ENCODE peak calls at places on chromosomes 16 and 17, in seven cellular contexts. W is progenitor cell of endocrine pancreas, X is neural crest cell, Z is A549, Q is mucosa of descending colon, C is B cell, Y is fibroblast of lung. K is an unnamed sample.

GRCh38 chr17:73348018-73348823 is 36.4 kb upstream of the CDC42EP4 start:
- DNase-seq in C (no peak), Y (no peak), Q (no peak), W (no peak), Z (no peak), X (no peak), K (no peak)

GRCh38 chr17:48679385-48680096 is 42.8 kb downstream of the PRAC1 start:
- DNase-seq in X (no peak), Z (no peak), Y (no peak), C (no peak), W (no peak), Q (no peak), K (no peak)

GRCh38 chr17:49365667-49366066 is 3.6 kb upstream of the ZNF652 start:
- DNase-seq in X (no peak), Z (peak), W (no peak), Q (no peak), C (no peak), Y (no peak), K (no peak)

GRCh38 chr16:10765772-10766171 is 22.1 kb downstream of the NUBP1 start:
- DNase-seq in Z (no peak), X (no peak), Q (no peak), Y (no peak), C (peak), W (no peak), K (no peak)

GRCh38 chr17:73003487-73003886 is 89.0 kb downstream of the SLC39A11 start:
- DNase-seq in Q (no peak), X (no peak), Y (no peak), Z (peak), C (no peak), W (no peak), K (no peak)

GRCh38 chr17:45016823-45017222 is 34.6 kb downstream of the DCAKD start:
- DNase-seq in Z (peak), Q (no peak), X (no peak), Y (no peak), C (no peak), W (no peak), K (no peak)

GRCh38 chr17:65190467-65191095 is 53.4 kb downstream of the RGS9 start:
- DNase-seq in W (no peak), Q (no peak), Z (no peak), C (no peak), Y (peak), X (no peak), K (no peak)

GRCh38 chr17:46763416-46763815 is 55.1 kb downstream of the WNT3 start:
- DNase-seq in C (no peak), Z (no peak), W (no peak), X (no peak), Y (no peak), Q (no peak), K (no peak)

GRCh38 chr17:1577657-1578428 is 15.3 kb upstream of the PITPNA start:
- DNase-seq in X (no peak), Q (no peak), W (no peak), Z (no peak), C (peak), Y (no peak), K (no peak)

GRCh38 chr17:13792314-13792713 is 190.6 kb upstream of the HS3ST3A1 start:
- DNase-seq in Z (no peak), Q (no peak), W (no peak), X (no peak), Y (peak), C (no peak), K (no peak)

GRCh38 chr16:75058815-75059214 is 57.8 kb downstream of the LDHD start:
- DNase-seq in X (no peak), Y (peak), Q (no peak), W (no peak), C (no peak), Z (no peak), K (no peak)

GRCh38 chr16:46949216-46949892 is 24.1 kb downstream of the DNAJA2 start:
- DNase-seq in X (no peak), C (no peak), Z (no peak), Y (no peak), W (no peak), Q (no peak), K (no peak)

GRCh38 chr16:53176434-53176833 is 121.6 kb downstream of the CHD9 start:
- DNase-seq in Z (no peak), Y (no peak), X (no peak), Q (no peak), W (no peak), C (no peak), K (no peak)

DNA sequence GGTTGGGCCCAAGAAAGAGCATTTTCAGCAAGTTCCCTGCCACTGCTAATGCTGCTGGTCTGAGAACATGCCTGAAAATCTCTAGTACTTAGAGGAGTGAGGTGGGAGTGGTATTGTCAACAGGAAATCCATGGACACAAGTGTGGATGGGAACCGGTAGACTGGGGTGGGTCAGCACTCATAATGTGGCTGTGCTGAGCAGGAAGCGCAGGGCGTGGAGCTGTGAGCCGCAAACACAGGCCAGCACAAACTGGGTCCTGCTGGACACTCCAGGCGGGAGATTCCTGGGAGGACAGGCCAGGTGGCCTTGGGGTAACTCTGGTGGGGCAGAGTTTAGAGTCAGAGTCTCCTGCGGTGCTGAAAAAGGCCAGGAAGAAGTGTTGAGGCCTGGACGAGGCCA is 62.5 kb downstream of the BANP start:
- DNase-seq in Z (no peak), X (no peak), C (no peak), W (no peak), Y (no peak), Q (peak), K (no peak)
- TF ChIP-seq CTCF in Z (no peak), X (no peak), C (no peak), W (no peak), Y (no peak), Q (no peak), K (no peak)

GRCh38 chr16:2586241-2586640 is 48.4 kb downstream of the PDPK1 start:
- DNase-seq in X (no peak), Q (no peak), Y (no peak), Z (no peak), C (peak), W (no peak), K (no peak)
- TF ChIP-seq CTCF in X (peak), Q (no peak), Y (peak), Z (no peak), C (peak), W (no peak), K (peak)

DNA sequence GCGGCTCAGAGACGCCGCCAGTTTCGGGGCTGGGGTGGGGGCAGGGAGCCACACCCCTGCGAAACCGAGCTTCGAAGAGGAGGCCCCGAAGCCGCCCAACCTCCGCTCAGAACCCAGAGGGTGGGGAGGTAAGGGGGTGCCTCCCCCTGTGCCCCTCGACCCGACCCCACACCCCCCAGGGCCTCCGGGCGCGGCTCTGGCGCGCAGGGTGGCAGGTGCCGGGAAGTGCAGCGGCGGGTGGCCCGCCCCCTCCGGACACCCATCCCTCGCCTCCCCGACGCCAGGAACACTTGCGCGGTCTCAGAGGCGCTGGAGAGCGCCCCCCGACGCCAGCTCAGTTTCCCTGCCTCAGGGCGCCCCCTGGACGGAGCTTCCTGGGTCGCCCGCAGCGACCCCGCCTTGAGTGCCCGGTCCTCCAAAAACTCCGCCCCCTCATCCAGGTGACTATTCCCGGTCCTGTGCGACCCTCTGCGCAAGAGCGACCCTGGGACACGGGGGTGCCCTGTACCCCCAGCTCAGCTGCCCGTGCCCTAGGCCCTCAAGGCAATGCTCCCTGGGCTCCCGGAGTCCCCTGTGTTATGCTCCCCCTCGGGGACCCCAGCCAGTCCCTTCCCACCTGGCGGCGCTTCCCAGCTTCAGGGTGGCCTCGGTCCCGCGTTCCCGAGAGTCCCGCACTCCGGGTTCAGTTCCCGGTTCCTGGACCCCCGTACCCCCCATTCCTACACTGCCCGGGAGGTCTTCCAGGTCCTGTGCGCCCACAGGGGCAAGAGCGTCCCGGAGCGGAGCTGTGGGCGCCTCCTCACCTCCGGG is 562 bp downstream of the PPL start:
- DNase-seq in X (no peak), Y (peak), W (peak), Q (peak), Z (peak), C (peak), K (peak)
- TF ChIP-seq CTCF in X (no peak), Y (peak), W (peak), Q (peak), Z (peak), C (no peak), K (no peak)

DNA sequence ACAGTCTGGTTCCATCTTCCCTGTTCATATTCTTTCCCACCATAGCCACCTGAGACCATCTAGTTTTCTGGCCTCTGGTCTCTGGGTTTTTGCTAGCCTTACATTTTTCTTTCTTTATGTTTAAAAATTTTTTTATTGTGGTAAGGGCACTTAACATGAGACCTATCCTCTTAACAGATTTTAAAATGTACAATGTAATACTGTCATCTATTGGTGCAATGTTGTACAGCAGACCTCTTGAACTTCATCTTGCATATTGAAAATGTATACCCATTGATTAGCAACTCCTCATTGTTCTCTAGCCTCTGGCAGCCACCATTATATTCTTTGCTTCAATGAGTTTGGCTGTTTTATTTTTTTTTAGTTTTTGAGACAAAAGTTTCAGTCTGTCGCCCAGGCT is 39.2 kb downstream of the ITGAM start:
- DNase-seq in Q (no peak), W (no peak), C (no peak), X (no peak), Z (peak), Y (no peak), K (no peak)
- TF ChIP-seq CTCF in Q (no peak), W (peak), C (peak), X (no peak), Z (peak), Y (no peak), K (no peak)

DNA sequence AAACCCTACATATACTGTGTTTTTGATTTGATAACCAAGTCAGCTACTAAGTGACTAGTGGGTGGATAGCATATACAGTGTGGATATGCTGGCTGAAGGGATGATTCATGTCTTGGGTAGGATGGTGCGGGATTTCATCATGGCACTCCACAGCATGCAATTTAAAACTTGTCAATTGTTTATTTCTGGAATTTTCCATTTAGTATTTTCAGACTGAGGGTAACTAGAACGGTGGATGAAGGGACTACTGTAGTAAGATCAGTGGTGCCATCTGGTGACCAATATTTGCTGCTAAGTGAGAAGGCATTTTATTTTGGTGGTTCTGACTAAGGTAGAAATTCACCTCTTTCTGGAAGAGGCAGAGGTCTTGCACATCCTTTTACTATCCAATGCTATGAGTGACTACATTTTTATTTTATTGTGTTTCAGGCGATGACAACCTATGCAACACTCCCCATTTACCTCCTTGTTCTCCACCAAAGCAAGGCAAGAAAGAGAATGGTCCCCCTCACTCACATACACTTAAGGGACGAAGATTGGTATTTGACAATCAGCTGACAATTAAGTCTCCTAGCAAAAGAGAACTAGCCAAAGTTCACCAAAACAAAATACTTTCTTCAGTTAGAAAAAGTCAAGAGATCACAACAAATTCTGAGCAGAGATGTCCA is 3.1 kb downstream of the CDC6 start:
- DNase-seq in W (no peak), Y (peak), Z (peak), X (no peak), C (no peak), Q (peak), K (no peak)
- TF ChIP-seq CTCF in W (peak), Y (peak), Z (peak), X (peak), C (peak), Q (peak), K (peak)

GRCh38 chr17:82806645-82807044 is 33.2 kb downstream of the ZNF750 start:
- DNase-seq in W (no peak), Y (no peak), Q (no peak), Z (no peak), X (no peak), C (no peak), K (no peak)

GRCh38 chr17:82804442-82805191 is 35.2 kb downstream of the ZNF750 start:
- DNase-seq in C (no peak), Z (no peak), Q (no peak), W (no peak), X (no peak), Y (peak), K (no peak)

GRCh38 chr17:82805823-82806222 is 34.0 kb downstream of the ZNF750 start:
- DNase-seq in Q (no peak), Z (no peak), C (no peak), Y (no peak), W (no peak), X (no peak), K (no peak)

GRCh38 chr17:82803606-82804005 is 36.2 kb downstream of the ZNF750 start:
- DNase-seq in X (no peak), Z (no peak), W (no peak), Q (no peak), Y (no peak), C (no peak), K (no peak)

GRCh38 chr17:82805254-82805653 is 34.6 kb downstream of the ZNF750 start:
- DNase-seq in Y (no peak), Z (no peak), C (no peak), X (no peak), Q (no peak), W (no peak), K (no peak)
- TF ChIP-seq CTCF in Y (no peak), Z (no peak), C (no peak), X (no peak), Q (no peak), W (no peak), K (no peak)

K was measured in nephron progenitor cell.